ENCODE peak calls at places on chromosomes 11 and 22, in nine cellular contexts. B, L, N, O, K, F, J, Q and M are unnamed samples. For H3K27me3, the result is how much of the 10 kb centered on the place peaks cover.

GRCh38 chr11:35313066-35313765 is 106.1 kb downstream of the SLC1A2 start:
- DNase-seq in B (no peak), L (no peak), N (no peak), O (no peak), K (no peak), F (no peak), J (no peak), Q (no peak), M (no peak)

GRCh38 chr11:24453129-24453723 is 43.6 kb upstream of the LUZP2 start:
- DNase-seq in B (no peak), L (no peak), N (no peak), O (no peak), K (no peak), F (no peak), J (no peak), Q (no peak), M (no peak)

GRCh38 chr11:58832246-58832645 is 12.3 kb downstream of the GLYATL2 start:
- DNase-seq in B (no peak), L (peak), N (peak), O (no peak), K (no peak), F (peak), J (no peak), Q (no peak), M (no peak)

GRCh38 chr11:9858218-9858617 is 194.3 kb downstream of the SWAP70 start:
- DNase-seq in B (no peak), L (no peak), N (no peak), O (no peak), K (no peak), F (no peak), J (no peak), Q (no peak), M (no peak)

GRCh38 chr11:108117746-108118371 is 3.5 kb upstream of the ACAT1 start:
- DNase-seq in B (no peak), L (peak), N (peak), O (no peak), K (no peak), F (peak), J (no peak), Q (no peak), M (peak)

GRCh38 chr11:106986261-106986660 is 32.0 kb downstream of the GUCY1A2 start:
- DNase-seq in B (no peak), L (peak), N (peak), O (no peak), K (no peak), F (no peak), J (no peak), Q (no peak), M (no peak)

GRCh38 chr11:10777393-10777793 is 26.3 kb downstream of the CTR9 start:
- DNase-seq in B (no peak), L (no peak), N (no peak), O (no peak), K (no peak), F (no peak), J (no peak), Q (no peak), M (no peak)

GRCh38 chr11:126415128-126415527 is 59.6 kb downstream of the ST3GAL4 start:
- DNase-seq in B (no peak), L (peak), N (peak), O (peak), K (no peak), F (no peak), J (peak), Q (peak), M (no peak)

GRCh38 chr11:92224394-92225205 is at the start of gene FAT3:
- DNase-seq in B (no peak), L (peak), N (peak), O (no peak), K (no peak), F (peak), J (peak), Q (peak), M (peak)

GRCh38 chr22:45587638-45588481 is 83.8 kb upstream of the ATXN10 start:
- DNase-seq in B (no peak), L (no peak), N (peak), O (no peak), K (no peak), F (no peak), J (no peak), Q (peak), M (no peak)

GRCh38 chr11:17986007-17986710 is 26.7 kb downstream of the SERGEF start:
- DNase-seq in B (no peak), L (peak), N (peak), O (no peak), K (no peak), F (peak), J (peak), Q (peak), M (no peak)

GRCh38 chr11:46693597-46694012 is 6.8 kb downstream of the ARHGAP1 start:
- DNase-seq in B (no peak), L (peak), N (peak), O (no peak), K (no peak), F (peak), J (no peak), Q (peak), M (no peak)

GRCh38 chr11:111764621-111765020 is 1.6 kb downstream of the PPP2R1B start:
- DNase-seq in B (no peak), L (no peak), N (peak), O (no peak), K (no peak), F (peak), J (no peak), Q (no peak), M (no peak)

GRCh38 chr22:28570697-28571373 is 108.8 kb downstream of the TTC28 start:
- DNase-seq in B (no peak), L (no peak), N (no peak), O (no peak), K (no peak), F (no peak), J (no peak), Q (no peak), M (no peak)

GRCh38 chr11:58927393-58928081 is 11.8 kb upstream of the GLYATL1 start:
- DNase-seq in B (peak), L (peak), N (peak), O (no peak), K (no peak), F (no peak), J (peak), Q (peak), M (peak)

GRCh38 chr11:112127056-112127455 is 36.8 kb downstream of the IL18 start:
- DNase-seq in B (no peak), L (no peak), N (no peak), O (no peak), K (no peak), F (no peak), J (no peak), Q (no peak), M (no peak)

GRCh38 chr11:104380358-104380757 is 216.4 kb upstream of the PDGFD start:
- DNase-seq in B (no peak), L (no peak), N (no peak), O (no peak), K (no peak), F (no peak), J (no peak), Q (no peak), M (no peak)

GRCh38 chr11:67698247-67698646 is 23.8 kb upstream of the ALDH3B2 start:
- DNase-seq in B (no peak), L (no peak), N (peak), O (no peak), K (no peak), F (no peak), J (no peak), Q (no peak), M (peak)

GRCh38 chr11:126949066-126949945 is 51.3 kb downstream of the KIRREL3 start:
- DNase-seq in B (no peak), L (no peak), N (peak), O (no peak), K (no peak), F (no peak), J (no peak), Q (no peak), M (no peak)

GRCh38 chr11:60988658-60989057 is 17.2 kb downstream of the CD6 start:
- DNase-seq in B (no peak), L (no peak), N (no peak), O (no peak), K (no peak), F (no peak), J (no peak), Q (no peak), M (no peak)

GRCh38 chr11:78573271-78574035 is 1.2 kb downstream of the NARS2 start:
- DNase-seq in B (no peak), L (no peak), N (peak), O (no peak), K (no peak), F (no peak), J (no peak), Q (no peak), M (no peak)

GRCh38 chr11:133955945-133956421 is 785 bp downstream of the IGSF9B start:
- DNase-seq in B (no peak), L (no peak), N (no peak), O (no peak), K (no peak), F (no peak), J (no peak), Q (peak), M (peak)

GRCh38 chr11:92894197-92894596 is 75.3 kb upstream of the MTNR1B start:
- DNase-seq in B (no peak), L (no peak), N (peak), O (no peak), K (no peak), F (peak), J (no peak), Q (no peak), M (no peak)

GRCh38 chr11:101706541-101706940 is 122.7 kb upstream of the TRPC6 start:
- DNase-seq in B (no peak), L (no peak), N (peak), O (no peak), K (no peak), F (peak), J (no peak), Q (no peak), M (no peak)

GRCh38 chr22:24506802-24507438 is 11.8 kb downstream of the UPB1 start:
- DNase-seq in B (no peak), L (peak), N (peak), O (no peak), K (no peak), F (no peak), J (no peak), Q (no peak), M (no peak)

GRCh38 chr11:78957481-78958245 is 383.0 kb upstream of the NARS2 start:
- DNase-seq in B (no peak), L (no peak), N (peak), O (no peak), K (no peak), F (peak), J (no peak), Q (no peak), M (no peak)

GRCh38 chr11:44814881-44815592 is 88.3 kb downstream of the TSPAN18 start:
- DNase-seq in B (no peak), L (no peak), N (peak), O (no peak), K (peak), F (no peak), J (no peak), Q (no peak), M (no peak)

DNA sequence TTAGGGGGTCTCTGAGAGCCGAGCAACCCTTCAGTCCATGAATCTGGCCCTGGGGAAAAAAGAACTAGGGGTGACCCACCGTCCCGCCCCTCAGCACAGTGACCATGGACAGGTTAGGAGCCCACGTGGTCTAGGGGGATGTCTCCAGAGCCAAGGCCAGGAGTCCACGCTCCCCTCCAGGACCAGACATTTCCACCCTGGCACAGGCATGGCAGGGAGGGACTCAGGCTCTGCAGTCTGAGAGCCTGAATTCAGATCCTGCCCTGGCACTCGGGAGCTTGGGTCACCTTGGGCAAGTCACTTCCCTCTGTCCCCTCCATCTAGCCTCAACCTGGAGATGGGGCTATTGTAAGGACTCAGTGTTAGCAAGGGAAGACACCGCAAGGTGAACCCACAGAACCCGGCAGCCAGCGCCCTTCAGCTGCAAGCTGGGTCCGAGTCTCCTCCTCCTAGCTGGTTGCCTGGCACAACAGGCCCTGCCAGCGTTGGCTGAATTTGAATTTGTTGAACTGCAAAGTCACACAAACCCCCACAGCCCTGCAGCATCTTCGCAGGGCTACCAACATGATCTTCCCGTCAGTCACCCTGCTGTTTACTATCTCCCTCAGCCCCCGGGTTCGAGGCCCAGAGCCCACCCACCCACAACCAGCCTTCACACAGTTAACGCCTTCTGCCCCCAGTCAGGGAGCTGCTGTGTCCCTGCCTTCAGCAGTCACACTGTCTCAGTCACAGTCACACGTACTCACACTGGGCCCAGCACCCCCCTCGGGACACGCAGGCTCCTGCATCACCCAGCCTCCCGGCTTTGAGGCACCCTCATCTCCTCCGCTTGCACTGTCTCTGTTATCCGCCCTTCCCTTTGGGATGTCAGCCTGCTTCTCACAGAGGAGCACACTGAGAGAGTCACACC is 603 bp upstream of the PDGFB start:
- DNase-seq in B (no peak), L (no peak), N (no peak), O (no peak), K (no peak), F (no peak), J (no peak), Q (peak), M (no peak)
- H3K4me3 ChIP-seq in B (no peak), L (no peak), N (no peak), O (peak), K (peak), F (no peak), J (peak), Q (peak), M (peak)

DNA sequence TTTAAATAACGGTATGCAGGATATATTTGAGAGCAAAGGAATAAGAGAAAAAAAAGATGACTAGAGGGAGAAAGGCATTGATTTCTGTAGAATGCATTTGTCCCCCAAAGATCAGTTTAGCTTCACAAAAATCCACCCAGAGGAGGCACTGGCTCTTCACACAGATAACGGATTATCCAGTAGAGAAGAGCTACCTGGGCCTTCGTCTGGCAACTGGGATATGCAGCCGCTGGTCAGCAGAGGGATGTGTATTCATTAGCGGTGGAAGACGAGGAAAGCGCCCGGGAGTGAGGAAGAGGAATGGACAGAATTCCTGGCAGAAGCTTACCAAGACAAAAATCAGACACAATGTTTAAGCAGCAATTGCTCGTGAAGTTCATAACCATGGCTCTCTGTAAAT is 5.6 kb upstream of the WT1 start:
- DNase-seq in B (no peak), L (no peak), N (no peak), O (no peak), K (no peak), F (no peak), J (no peak), Q (no peak), M (peak)
- H3K27me3 ChIP-seq in B (under half), L (half or more), N (half or more), O (under half), K (under half), F (half or more), J (under half), Q (under half), M (half or more)

GRCh38 chr22:43305806-43306205 is 37.4 kb downstream of the SCUBE1 start:
- DNase-seq in B (no peak), L (no peak), N (no peak), O (no peak), K (no peak), F (no peak), J (peak), Q (peak), M (no peak)
- H3K4me3 ChIP-seq in B (no peak), L (no peak), N (no peak), O (no peak), K (no peak), F (no peak), J (no peak), Q (no peak), M (no peak)

GRCh38 chr22:26276530-26277200 is 107.4 kb downstream of the SEZ6L start:
- DNase-seq in B (no peak), L (no peak), N (no peak), O (no peak), K (no peak), F (no peak), J (no peak), Q (no peak), M (peak)
- H3K27me3 ChIP-seq in B (under half), L (under half), N (under half), O (under half), K (under half), F (under half), J (under half), Q (under half), M (under half)

DNA sequence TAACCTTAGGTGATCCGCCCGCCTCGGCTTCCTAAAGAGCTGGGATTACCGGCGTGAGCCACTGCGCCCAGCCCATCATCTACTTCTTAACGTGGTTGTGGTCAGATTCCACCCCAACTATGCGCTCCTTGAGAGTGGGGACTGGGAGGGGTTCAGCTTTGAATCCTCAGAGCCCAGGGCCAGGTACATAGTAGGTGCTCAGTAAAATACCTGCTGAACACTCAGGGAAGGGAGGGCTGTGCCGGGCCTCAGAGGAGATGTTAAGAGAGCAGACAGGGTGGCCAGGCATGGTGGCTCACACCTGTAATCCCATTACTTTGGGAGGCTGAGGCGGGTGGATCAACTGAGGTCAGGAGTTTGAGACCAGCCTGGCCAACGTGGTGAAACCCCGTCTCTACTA is 1.2 kb upstream of the LGALS1 start:
- DNase-seq in B (no peak), L (no peak), N (no peak), O (no peak), K (no peak), F (no peak), J (no peak), Q (no peak), M (no peak)
- H3K4me3 ChIP-seq in B (no peak), L (no peak), N (no peak), O (peak), K (no peak), F (no peak), J (peak), Q (no peak), M (no peak)

GRCh38 chr11:70075836-70076235 is 2.3 kb upstream of the ANO1 start:
- DNase-seq in B (no peak), L (no peak), N (no peak), O (no peak), K (peak), F (no peak), J (no peak), Q (no peak), M (peak)

GRCh38 chr11:70076461-70076931 is 1.6 kb upstream of the ANO1 start:
- DNase-seq in B (no peak), L (no peak), N (no peak), O (no peak), K (no peak), F (no peak), J (no peak), Q (no peak), M (peak)

GRCh38 chr11:70078796-70079616 is 889 bp downstream of the ANO1 start:
- DNase-seq in B (no peak), L (no peak), N (no peak), O (no peak), K (peak), F (no peak), J (no peak), Q (no peak), M (peak)

GRCh38 chr11:70078095-70078795 is at the start of gene ANO1:
- DNase-seq in B (no peak), L (peak), N (peak), O (no peak), K (peak), F (no peak), J (peak), Q (no peak), M (peak)

GRCh38 chr11:70077411-70078094 is 564 bp upstream of the ANO1 start:
- DNase-seq in B (no peak), L (no peak), N (no peak), O (no peak), K (peak), F (no peak), J (no peak), Q (no peak), M (peak)
- H3K27me3 ChIP-seq in B (under half), L (half or more), N (half or more), O (under half), K (under half), F (under half), J (under half), Q (under half), M (half or more)

DNA sequence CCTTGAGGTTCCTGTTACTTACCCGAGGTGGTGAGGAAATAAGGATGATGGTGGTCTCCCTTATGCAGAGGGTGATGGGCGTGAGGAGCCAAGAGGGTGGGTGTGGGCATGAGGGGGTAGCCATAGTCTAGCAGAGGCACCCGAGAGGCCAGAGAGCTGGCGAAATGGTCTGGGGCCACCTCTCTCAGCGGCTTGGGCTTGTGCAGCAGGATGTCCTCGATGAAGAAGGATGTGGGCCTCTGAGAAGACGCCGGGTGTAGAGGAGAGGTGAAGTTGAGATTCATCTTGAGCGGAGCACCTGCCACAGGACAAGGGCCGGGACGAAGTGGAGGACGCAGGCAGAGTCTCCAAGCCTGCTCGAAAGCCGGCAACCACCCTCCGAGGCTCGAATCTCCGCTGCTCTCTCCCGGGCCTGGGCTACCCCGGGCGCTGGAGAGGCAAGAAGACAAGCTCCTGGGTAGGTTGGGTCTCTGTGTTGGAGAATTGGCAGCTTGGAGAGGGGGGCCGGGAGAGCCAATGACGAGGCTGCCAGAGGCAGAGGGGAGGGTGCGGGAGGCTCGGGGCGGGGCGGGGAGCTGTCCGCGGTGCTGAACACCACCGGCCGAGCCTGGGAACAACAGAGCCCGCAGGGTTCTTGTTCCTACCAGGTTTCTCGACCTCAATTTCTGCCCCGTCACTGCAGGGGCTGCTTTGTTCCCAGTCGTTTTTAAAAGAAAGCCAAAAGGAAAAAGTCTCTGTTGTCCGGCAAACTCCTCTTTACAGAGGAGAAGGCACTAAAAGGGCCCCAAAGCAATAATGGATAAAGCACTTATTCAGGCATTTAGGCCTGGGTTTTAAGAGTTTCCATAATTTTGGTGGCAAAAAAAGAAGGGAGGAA is at the start of gene BSX:
- DNase-seq in B (peak), L (peak), N (peak), O (no peak), K (no peak), F (peak), J (peak), Q (peak), M (peak)
- H3K4me3 ChIP-seq in B (no peak), L (no peak), N (no peak), O (no peak), K (no peak), F (no peak), J (no peak), Q (peak), M (no peak)